ENCODE peak calls at places on chromosomes 13 and 19, in five cellular contexts. U is HL-60; D is IMR-90; P is CD8-positive, alpha-beta T cell; N is endothelial cell. G is an unnamed sample.

GRCh38 chr19:10566658-10567410 is 1.0 kb upstream of the KRI1 start:
- DNase-seq in U (peak), D (no peak), N (no peak), P (peak), G (peak)

GRCh38 chr19:3936506-3937442 is 3.9 kb downstream of the NMRK2 start:
- DNase-seq in P (no peak), D (no peak), U (no peak), N (no peak), G (no peak)

GRCh38 chr13:43196171-43196611 is 172.8 kb downstream of the DNAJC15 start:
- DNase-seq in D (peak), U (no peak), P (no peak), N (no peak), G (no peak)

GRCh38 chr13:48448963-48449614 is 36.2 kb upstream of the LPAR6 start:
- DNase-seq in D (peak), P (no peak), N (no peak), U (peak), G (no peak)

GRCh38 chr13:107665926-107666458 is 549.3 kb downstream of the LIG4 start:
- DNase-seq in P (no peak), D (peak), U (no peak), N (no peak), G (no peak)

GRCh38 chr13:92473736-92474465 is 752.7 kb upstream of the GPC6 start:
- DNase-seq in D (no peak), N (no peak), U (no peak), P (no peak), G (no peak)

GRCh38 chr19:53132231-53132991 is at the start of gene ZNF415:
- DNase-seq in N (peak), D (peak), U (peak), P (peak), G (peak)

GRCh38 chr19:38711726-38712153 is 32.5 kb downstream of the CAPN12 start:
- DNase-seq in P (no peak), U (no peak), N (no peak), D (peak), G (no peak)

GRCh38 chr13:85661639-85662038 is 137.6 kb downstream of the SLITRK6 start:
- DNase-seq in P (no peak), D (no peak), U (no peak), N (no peak), G (no peak)

GRCh38 chr13:91144054-91144453 is 203.4 kb upstream of the MIR17HG start:
- DNase-seq in N (no peak), P (no peak), U (peak), D (no peak), G (no peak)

GRCh38 chr19:4575267-4575793 is 15.8 kb upstream of the SEMA6B start:
- DNase-seq in D (peak), U (no peak), P (no peak), N (peak), G (no peak)

GRCh38 chr19:21439372-21439771 is 42.4 kb downstream of the ZNF493 start:
- DNase-seq in P (no peak), U (no peak), N (no peak), D (no peak), G (no peak)

GRCh38 chr13:33003458-33004019 is 12.7 kb upstream of the KL start:
- DNase-seq in D (no peak), P (no peak), N (no peak), U (no peak), G (no peak)

GRCh38 chr13:34913040-34913439 is 29.0 kb upstream of the NBEA start:
- DNase-seq in P (no peak), N (peak), U (peak), D (no peak), G (no peak)

GRCh38 chr13:79581870-79582315 is 100.9 kb downstream of the NDFIP2 start:
- DNase-seq in P (no peak), N (no peak), U (no peak), D (peak), G (no peak)

GRCh38 chr19:52648336-52648990 is 10.3 kb upstream of the ZNF83 start:
- DNase-seq in P (no peak), U (no peak), N (no peak), D (peak), G (no peak)

GRCh38 chr13:91078093-91078679 is 269.3 kb upstream of the MIR17HG start:
- DNase-seq in P (no peak), D (no peak), U (no peak), N (no peak), G (peak)

GRCh38 chr13:111051656-111052232 is 63.4 kb upstream of the ARHGEF7 start:
- DNase-seq in D (no peak), N (no peak), P (no peak), U (no peak), G (no peak)

GRCh38 chr13:42355118-42355840 is 83.3 kb downstream of the AKAP11 start:
- DNase-seq in P (peak), D (no peak), N (no peak), U (no peak), G (peak)

GRCh38 chr19:38737921-38738731 is 6.1 kb downstream of the CAPN12 start:
- DNase-seq in P (no peak), N (no peak), U (no peak), D (no peak), G (no peak)

GRCh38 chr13:33228645-33229445 is 56.7 kb downstream of the STARD13 start:
- DNase-seq in P (no peak), D (peak), U (peak), N (no peak), G (peak)

GRCh38 chr19:44303976-44304568 is 753 bp downstream of the ZNF235 start:
- DNase-seq in D (peak), U (no peak), N (peak), P (no peak), G (peak)

GRCh38 chr13:97030705-97031452 is 36.6 kb upstream of the OXGR1 start:
- DNase-seq in D (peak), U (peak), N (peak), P (no peak), G (peak)

GRCh38 chr13:23372264-23372905 is 61.1 kb downstream of the SACS start:
- DNase-seq in N (no peak), U (no peak), P (no peak), D (peak), G (no peak)

DNA sequence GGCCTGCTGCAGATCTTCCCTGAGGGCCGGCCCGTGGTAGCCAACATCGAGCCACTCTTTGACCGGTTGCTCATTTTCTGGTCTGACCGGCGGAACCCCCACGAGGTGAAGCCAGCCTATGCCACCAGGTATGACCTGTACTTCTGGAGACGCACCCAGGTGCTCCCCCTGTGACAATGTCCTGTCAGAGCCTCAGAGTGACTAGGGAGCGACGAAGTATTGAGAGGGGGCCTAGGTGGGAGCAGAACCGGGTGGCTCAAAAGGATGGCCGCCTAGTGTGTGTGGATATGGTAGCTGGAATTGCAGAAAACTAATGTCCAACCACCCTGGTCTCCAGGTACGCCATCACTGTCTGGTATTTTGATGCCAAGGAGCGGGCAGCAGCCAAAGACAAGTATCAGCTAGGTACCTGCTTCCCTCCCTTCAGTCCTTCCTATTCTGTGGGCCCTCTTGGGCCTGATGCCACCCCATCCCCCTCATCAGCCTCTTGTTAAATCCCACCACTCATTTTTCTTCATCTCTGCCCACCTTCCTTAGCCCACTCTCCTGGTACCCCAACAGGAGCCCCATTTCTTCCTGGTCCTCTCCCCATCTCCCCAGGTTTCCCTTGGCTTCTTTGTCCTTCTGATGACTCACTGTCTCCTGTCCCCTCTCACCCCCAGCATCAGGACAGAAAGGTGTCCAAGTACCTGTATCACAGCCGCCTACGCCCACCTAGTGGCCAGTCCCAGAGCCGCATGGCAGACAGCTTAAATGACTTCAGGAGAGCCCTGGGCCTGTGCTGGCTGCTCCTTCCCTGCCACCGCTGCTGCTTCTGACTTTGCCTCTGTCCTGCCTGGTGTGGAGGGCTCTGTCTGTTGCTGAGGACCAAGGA is 8.4 kb downstream of the EGLN2 start:
- DNase-seq in D (no peak), P (no peak), N (peak), U (no peak), G (no peak)
- TF ChIP-seq CTCF in D (peak), P (peak), N (peak), U (no peak), G (no peak)

DNA sequence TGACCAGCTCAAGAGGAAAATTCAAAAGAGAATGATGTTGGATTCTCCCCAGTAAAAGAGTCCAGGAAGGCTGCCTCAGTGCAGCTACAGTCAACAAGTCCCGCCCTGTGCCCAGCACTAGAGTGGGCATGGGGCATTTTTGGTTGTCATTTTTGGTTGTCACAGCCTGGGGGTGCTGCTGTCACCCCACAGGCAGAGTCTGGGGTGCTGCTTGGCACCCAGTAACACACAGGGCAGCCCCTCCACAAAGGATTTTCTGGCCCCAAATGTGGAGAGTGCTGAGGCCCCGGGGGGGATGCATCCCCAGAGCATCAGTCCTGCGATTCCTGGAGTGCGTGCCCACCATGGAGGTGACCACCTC is 28.2 kb upstream of the TMEM255B start:
- DNase-seq in U (no peak), D (no peak), P (no peak), N (no peak), G (no peak)
- TF ChIP-seq CTCF in U (no peak), D (no peak), P (peak), N (no peak), G (peak)

DNA sequence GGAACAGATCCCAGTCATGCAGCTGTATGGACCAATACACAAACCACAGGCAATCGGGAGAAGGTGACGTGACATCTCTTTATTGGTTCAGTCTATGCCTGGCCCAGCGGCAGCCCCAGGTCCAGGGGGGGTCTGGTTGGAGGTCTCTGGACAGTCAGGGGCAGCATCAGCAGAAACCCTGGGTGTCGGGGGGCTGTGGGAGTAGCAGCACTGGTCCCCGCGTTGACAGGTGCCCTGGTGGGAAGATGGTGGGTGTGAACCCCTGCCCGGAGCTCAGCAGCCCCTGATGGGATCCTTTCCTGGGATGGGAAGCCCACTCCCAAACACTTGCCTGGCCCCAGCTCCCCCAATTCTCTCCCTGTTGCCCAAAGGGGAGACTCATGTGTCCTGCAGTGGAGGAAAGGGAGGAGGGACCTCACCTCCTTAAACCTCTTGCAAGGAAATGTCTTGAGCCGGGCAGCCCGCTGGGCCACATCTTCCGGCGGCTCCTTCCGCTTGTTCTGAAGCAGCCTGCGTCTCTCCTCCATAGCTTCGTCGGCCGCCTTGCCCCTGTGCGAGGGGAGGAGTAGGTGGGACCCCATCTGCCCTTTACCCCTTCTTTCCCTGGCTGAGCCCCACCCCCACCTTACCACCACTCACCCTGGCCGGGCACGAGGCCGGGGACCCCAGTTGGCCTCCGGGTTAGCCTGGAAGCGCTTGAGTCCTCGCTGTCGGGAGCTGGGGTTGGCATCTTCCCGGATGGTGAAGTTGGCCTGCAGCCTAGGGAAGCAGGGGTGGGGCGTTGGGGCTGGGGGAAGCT is 2.4 kb upstream of the LYL1 start:
- DNase-seq in P (no peak), N (no peak), D (no peak), U (peak), G (peak)
- TF ChIP-seq CTCF in P (no peak), N (peak), D (no peak), U (no peak), G (no peak)

DNA sequence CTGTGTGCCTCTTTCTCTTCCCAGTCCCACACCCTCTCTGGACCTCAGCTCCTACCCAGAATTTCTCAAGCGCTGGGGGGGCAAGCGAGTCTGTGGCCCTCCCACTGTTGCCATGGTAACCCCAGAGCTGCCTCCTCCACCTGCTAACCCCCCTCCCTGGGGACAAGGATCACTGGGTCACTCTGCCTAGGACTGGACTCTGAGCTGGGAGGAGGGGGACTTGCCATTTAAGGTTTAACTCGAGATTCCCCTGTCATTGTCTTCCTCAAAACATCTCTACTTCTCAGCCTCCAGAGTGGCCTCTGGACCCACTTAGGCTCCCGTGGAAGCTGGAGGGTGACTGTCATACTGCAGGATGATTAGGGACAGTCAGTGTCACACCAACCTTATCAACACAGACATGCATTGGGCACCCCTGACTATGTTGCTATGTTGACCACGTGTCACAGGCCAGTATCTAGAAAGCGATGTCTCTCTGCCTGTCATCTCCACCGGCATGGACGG is 2.2 kb downstream of the PALM3 start:
- DNase-seq in D (no peak), P (no peak), U (no peak), N (no peak), G (peak)
- TF ChIP-seq CTCF in D (no peak), P (no peak), U (no peak), N (no peak), G (no peak)